ENCODE peak calls at places on chromosomes 13 and 19, in seven cellular contexts. Y, B, X, C, U, S and O are unnamed samples.

GRCh38 chr19:32166238-32166637 is 179.2 kb upstream of the ZNF507 start:
- DNase-seq in S (no peak), Y (no peak), U (no peak), X (no peak), B (no peak), C (no peak), O (no peak)

GRCh38 chr13:45863716-45864590 is 12.4 kb upstream of the SIAH3 start:
- DNase-seq in X (peak), Y (no peak), U (no peak), S (no peak), B (no peak), C (peak), O (peak)

GRCh38 chr19:37778613-37779138 is 710 bp downstream of the ZNF573 start:
- DNase-seq in Y (no peak), S (no peak), B (peak), U (peak), C (no peak), X (no peak), O (no peak)

GRCh38 chr13:35984287-35984686 is 146.9 kb downstream of the DCLK1 start:
- DNase-seq in B (no peak), C (no peak), Y (no peak), U (no peak), X (no peak), S (no peak), O (no peak)

GRCh38 chr19:40620161-40620485 is 19.0 kb downstream of the LTBP4 start:
- DNase-seq in C (no peak), U (no peak), S (no peak), B (no peak), Y (no peak), X (no peak), O (no peak)

GRCh38 chr13:50589651-50590054 is 253.8 kb downstream of the DLEU7 start:
- DNase-seq in U (peak), Y (no peak), C (no peak), X (no peak), S (no peak), B (no peak), O (no peak)

GRCh38 chr13:20126460-20127262 is 34.2 kb downstream of the GJA3 start:
- DNase-seq in B (no peak), U (no peak), X (no peak), C (no peak), S (no peak), Y (no peak), O (no peak)

GRCh38 chr19:49590971-49591730 is at the start of gene PRR12:
- DNase-seq in S (peak), C (peak), B (peak), Y (peak), U (peak), X (peak), O (peak)

GRCh38 chr19:42261763-42262162 is 6.8 kb upstream of the ERF start:
- DNase-seq in C (no peak), B (no peak), S (no peak), Y (no peak), X (no peak), U (no peak), O (no peak)

GRCh38 chr13:25654332-25654731 is 282.6 kb downstream of the ATP8A2 start:
- DNase-seq in B (no peak), Y (no peak), X (no peak), U (no peak), S (no peak), C (no peak), O (no peak)

GRCh38 chr13:50403311-50403710 is 388.1 kb downstream of the KCNRG start:
- DNase-seq in X (peak), U (no peak), B (no peak), C (no peak), Y (no peak), S (no peak), O (no peak)

GRCh38 chr19:35153701-35154534 is 617 bp upstream of the FXYD5 start:
- DNase-seq in S (peak), Y (no peak), B (peak), C (no peak), U (peak), X (no peak), O (no peak)

GRCh38 chr13:65719831-65720230 is 1510.3 kb downstream of the PCDH9 start:
- DNase-seq in X (no peak), Y (no peak), S (no peak), B (no peak), C (no peak), U (no peak), O (no peak)

GRCh38 chr19:48239582-48240141 is 16.1 kb downstream of the CARD8 start:
- DNase-seq in B (no peak), U (peak), X (no peak), S (no peak), Y (no peak), C (no peak), O (no peak)

GRCh38 chr13:66513728-66514127 is 716.4 kb downstream of the PCDH9 start:
- DNase-seq in X (no peak), Y (no peak), S (no peak), U (peak), B (no peak), C (no peak), O (no peak)

GRCh38 chr19:34676697-34677385 is at the start of gene SCGB2B2:
- DNase-seq in B (no peak), X (peak), S (no peak), Y (peak), C (peak), U (no peak), O (peak)

GRCh38 chr13:75079226-75079625 is 402.7 kb downstream of the TBC1D4 start:
- DNase-seq in X (no peak), C (no peak), Y (no peak), S (no peak), U (peak), B (no peak), O (no peak)

GRCh38 chr19:33821871-33822270 is 25.2 kb downstream of the KCTD15 start:
- DNase-seq in B (no peak), C (no peak), X (no peak), U (peak), Y (no peak), S (no peak), O (no peak)

GRCh38 chr19:34481861-34482379 is 362 bp downstream of the WTIP start:
- DNase-seq in X (no peak), Y (no peak), B (no peak), C (no peak), S (no peak), U (peak), O (no peak)

GRCh38 chr13:39415003-39415402 is 188.0 kb downstream of the LHFPL6 start:
- DNase-seq in C (no peak), S (no peak), B (no peak), U (peak), Y (no peak), X (no peak), O (no peak)

GRCh38 chr19:5358173-5358800 is 17.7 kb upstream of the PTPRS start:
- DNase-seq in U (peak), B (no peak), C (no peak), X (peak), S (no peak), Y (no peak), O (no peak)

GRCh38 chr19:9362905-9363304 is at the start of gene ZNF177:
- DNase-seq in C (peak), Y (no peak), S (no peak), B (no peak), U (peak), X (no peak), O (peak)

GRCh38 chr13:95641961-95642621 is 2.4 kb downstream of the DZIP1 start:
- DNase-seq in Y (peak), X (no peak), S (no peak), U (peak), C (no peak), B (peak), O (no peak)